ENCODE peak calls at places on chromosomes 5 and 9, in eight cellular contexts. P is right atrium auricular region, J is GM12878, D is H9, M is tibial nerve, F is PC-3, X is K562, A is brain microvascular endothelial cell. Q is an unnamed sample.

GRCh38 chr9:35658144-35658893 is at the start of gene CCDC107:
- DNase-seq in F (peak), X (peak), P (peak), J (no peak), D (peak), M (peak), A (peak), Q (peak)

GRCh38 chr5:61333351-61334223 is 1.5 kb downstream of the ZSWIM6 start:
- DNase-seq in M (no peak), P (no peak), D (no peak), F (peak), X (peak), A (no peak), J (no peak), Q (no peak)

GRCh38 chr5:104573979-104574709 is 1011.6 kb upstream of the NUDT12 start:
- DNase-seq in X (no peak), A (no peak), M (no peak), D (no peak), J (no peak), P (no peak), F (no peak), Q (no peak)

GRCh38 chr5:154783774-154784460 is 28.7 kb downstream of the LARP1 start:
- DNase-seq in M (no peak), F (no peak), P (peak), A (peak), D (no peak), X (peak), J (peak), Q (peak)

GRCh38 chr9:82488702-82489578 is 500.4 kb downstream of the SPATA31D1 start:
- DNase-seq in A (peak), D (no peak), F (peak), X (no peak), J (no peak), M (no peak), P (no peak), Q (peak)

GRCh38 chr9:121557581-121558422 is 58.2 kb upstream of the GGTA1 start:
- DNase-seq in A (peak), M (no peak), D (peak), J (peak), F (peak), P (peak), X (peak), Q (peak)

GRCh38 chr5:122977306-122977705 is 59.2 kb downstream of the PPIC start:
- DNase-seq in X (no peak), F (no peak), M (no peak), A (no peak), D (no peak), J (no peak), P (no peak), Q (no peak)

GRCh38 chr5:39063037-39063436 is 11.2 kb downstream of the RICTOR start:
- DNase-seq in D (no peak), F (no peak), J (no peak), X (no peak), A (no peak), P (no peak), M (no peak), Q (peak)

GRCh38 chr5:150272531-150272930 is 17.0 kb downstream of the CAMK2A start:
- DNase-seq in X (peak), M (no peak), D (peak), J (no peak), F (peak), P (no peak), A (peak), Q (no peak)

GRCh38 chr9:32394381-32395049 is 10.1 kb downstream of the ACO1 start:
- DNase-seq in P (no peak), J (no peak), A (no peak), X (no peak), M (no peak), D (no peak), F (peak), Q (no peak)

GRCh38 chr9:129252937-129253819 is 75.1 kb upstream of the IER5L start:
- DNase-seq in M (peak), A (no peak), D (no peak), J (no peak), F (no peak), X (no peak), P (no peak), Q (no peak)

DNA sequence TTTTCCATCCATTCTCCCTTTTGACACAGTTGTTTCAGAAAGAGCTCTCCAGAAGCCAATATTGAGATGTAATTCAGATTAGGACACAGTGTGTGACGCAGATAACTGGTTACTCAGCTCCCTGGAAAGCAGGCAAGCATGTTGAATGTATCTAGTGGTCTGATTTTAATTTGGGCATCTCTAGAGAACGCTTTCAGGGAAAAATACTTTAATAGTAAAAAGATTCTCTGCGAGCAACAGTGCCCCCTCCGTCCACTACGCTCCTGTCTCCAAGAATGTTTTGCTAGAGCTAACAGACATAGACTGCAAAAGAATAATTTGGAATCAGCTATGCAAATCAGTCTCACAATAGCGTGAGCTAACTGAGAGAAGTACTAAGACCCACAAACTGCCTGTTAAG is 23.3 kb downstream of the CFAP90 start:
- DNase-seq in X (no peak), J (no peak), D (no peak), A (no peak), P (no peak), F (no peak), M (no peak), Q (no peak)
- H3K27ac ChIP-seq in X (no peak), J (no peak), D (no peak), A (no peak), P (no peak), F (no peak), M (no peak), Q (no peak)

DNA sequence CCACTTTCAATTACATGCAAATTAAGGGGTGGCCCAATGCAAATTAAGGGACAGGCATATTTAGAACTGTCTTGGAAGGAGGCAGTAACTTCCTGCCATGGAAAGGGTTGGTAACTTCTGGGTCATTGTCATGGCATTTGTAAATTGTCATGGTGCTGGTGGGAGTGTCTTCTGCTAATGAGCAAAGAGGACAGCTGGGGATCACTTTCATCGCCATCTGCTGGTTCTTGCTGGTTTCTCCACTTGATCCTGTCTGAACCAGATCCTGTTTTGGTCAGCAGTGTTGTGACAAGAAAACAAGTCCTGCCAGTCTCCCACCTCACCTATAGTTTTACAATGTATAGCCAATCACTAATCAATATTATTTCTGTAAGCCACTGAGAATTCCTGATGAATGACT is 23.4 kb upstream of the UGT3A2 start:
- DNase-seq in P (no peak), A (peak), F (peak), X (no peak), M (no peak), J (no peak), D (peak), Q (no peak)
- TF ChIP-seq CTCF in P (peak), A (peak), F (peak), X (peak), M (no peak), J (peak), D (peak), Q (no peak)

DNA sequence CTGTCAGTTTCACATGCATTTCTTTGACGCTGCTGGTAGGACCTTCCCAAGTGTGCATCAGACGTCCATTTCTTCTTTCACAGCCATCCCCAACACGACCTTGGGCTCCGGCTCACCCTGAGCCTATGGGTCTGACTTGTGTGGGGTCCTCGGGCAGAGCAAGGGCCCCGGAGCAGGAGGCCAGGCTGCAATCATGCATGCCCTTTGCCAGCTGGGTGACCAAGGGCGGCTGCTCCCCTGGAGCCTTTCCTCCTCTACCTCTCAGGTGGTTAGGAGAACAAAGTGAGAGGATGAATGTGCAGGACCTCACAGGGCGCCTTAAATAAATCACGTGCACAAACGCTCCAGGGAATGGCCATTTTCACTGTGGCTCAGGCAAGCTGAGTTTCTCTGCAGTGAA is 33.2 kb downstream of the TERT start:
- DNase-seq in X (no peak), D (no peak), M (no peak), F (no peak), P (no peak), A (no peak), J (no peak), Q (no peak)
- H3K27ac ChIP-seq in X (no peak), D (no peak), M (no peak), F (no peak), P (no peak), A (no peak), J (no peak), Q (no peak)

GRCh38 chr5:9922719-9923118 is 292.6 kb upstream of the TAS2R1 start:
- DNase-seq in A (no peak), D (no peak), M (no peak), P (no peak), F (no peak), J (no peak), X (peak), Q (no peak)
- TF ChIP-seq CTCF in A (peak), D (peak), M (no peak), P (no peak), F (peak), J (no peak), X (peak), Q (no peak)

GRCh38 chr5:180153099-180153498 is 55.9 kb downstream of the RASGEF1C start:
- DNase-seq in D (no peak), F (no peak), P (peak), M (no peak), A (no peak), J (no peak), X (no peak), Q (no peak)
- H3K27ac ChIP-seq in D (no peak), F (no peak), P (no peak), M (no peak), A (no peak), J (no peak), X (no peak), Q (no peak)

GRCh38 chr9:137245450-137246421 is 4.6 kb downstream of the TUBB4B start:
- DNase-seq in A (no peak), F (no peak), D (no peak), P (no peak), X (no peak), M (no peak), J (no peak), Q (no peak)
- TF ChIP-seq CTCF in A (no peak), F (no peak), D (no peak), P (no peak), X (no peak), M (no peak), J (no peak), Q (no peak)

GRCh38 chr5:77995793-77996409 is 219.8 kb upstream of the TBCA start:
- DNase-seq in J (no peak), X (no peak), P (no peak), A (no peak), F (no peak), D (no peak), M (no peak), Q (no peak)

GRCh38 chr5:78000191-78000590 is 224.1 kb upstream of the TBCA start:
- DNase-seq in A (no peak), X (no peak), J (no peak), F (no peak), D (no peak), P (no peak), M (no peak), Q (no peak)

GRCh38 chr5:78001198-78001597 is 225.1 kb upstream of the TBCA start:
- DNase-seq in X (no peak), F (no peak), A (no peak), J (no peak), M (no peak), D (no peak), P (no peak), Q (no peak)

GRCh38 chr5:77996943-77997342 is 220.8 kb upstream of the TBCA start:
- DNase-seq in D (no peak), X (no peak), M (no peak), F (no peak), J (no peak), A (no peak), P (no peak), Q (no peak)

GRCh38 chr5:77999013-77999798 is 223.1 kb upstream of the TBCA start:
- DNase-seq in P (no peak), M (no peak), J (no peak), X (no peak), D (no peak), A (no peak), F (no peak), Q (no peak)
- H3K27ac ChIP-seq in P (no peak), M (no peak), J (no peak), X (no peak), D (no peak), A (no peak), F (no peak), Q (no peak)

GRCh38 chr5:72836810-72837209 is 20.3 kb downstream of the TNPO1 start:
- DNase-seq in D (no peak), J (no peak), M (no peak), P (no peak), X (no peak), A (no peak), F (no peak), Q (no peak)
- TF ChIP-seq CTCF in D (no peak), J (no peak), M (no peak), P (no peak), X (no peak), A (no peak), F (no peak), Q (no peak)

Q was measured in astrocyte.